ENCODE peak calls at places on chromosomes 3 and 15, in ten cellular contexts. W is AG04450; I is fibroblast of the aortic adventitia; Y is T-helper 1 cell; R is stimulated activated CD8-positive, alpha-beta memory T cell treated with anti-CD3 and anti-CD28 coated beads, Interleukin-15, amount 100 ng/mL, for 4 hours; F is foreskin keratinocyte; P is GM20000; A is HuH-7; Q is ACHN; G is pulmonary artery endothelial cell. V is an unnamed sample.

GRCh38 chr3:138673641-138674040 is 65.1 kb downstream of the FAIM start:
- DNase-seq in A (peak; percentile 15), P (no peak), R (no peak), F (peak; percentile 15), Y (no peak), I (peak; percentile 36), G (no peak), Q (no peak), W (no peak), V (peak; percentile 61)

GRCh38 chr3:42980909-42981308 is 1.8 kb downstream of the GASK1A start:
- DNase-seq in R (no peak), P (no peak), Y (no peak), W (no peak), Q (no peak), A (no peak), G (no peak), I (peak; percentile 37), F (no peak), V (peak; percentile 14)

GRCh38 chr3:157263027-157263426 is 103.1 kb upstream of the CCNL1 start:
- DNase-seq in I (no peak), Y (no peak), F (no peak), R (no peak), G (peak; percentile 67), P (no peak), A (no peak), W (no peak), Q (no peak), V (no peak)

GRCh38 chr15:52121896-52122295 is 9.3 kb upstream of the BCL2L10 start:
- DNase-seq in Q (no peak), A (no peak), P (no peak), I (peak; percentile 20), R (no peak), W (no peak), G (no peak), F (no peak), Y (no peak), V (no peak)

GRCh38 chr3:37202035-37202434 is 27.7 kb upstream of the LRRFIP2 start:
- DNase-seq in Y (no peak), G (no peak), P (no peak), W (no peak), R (no peak), Q (no peak), F (no peak), A (no peak), I (peak; percentile 84), V (no peak)

GRCh38 chr3:136351905-136352304 is 101.8 kb downstream of the PCCB start:
- DNase-seq in A (no peak), W (no peak), Q (no peak), P (no peak), F (no peak), G (no peak), I (no peak), Y (no peak), R (no peak), V (no peak)

GRCh38 chr3:55160241-55160877 is 232.5 kb upstream of the LRTM1 start:
- DNase-seq in Q (peak; percentile 94), R (no peak), P (no peak), Y (no peak), F (no peak), I (peak; percentile 98), G (no peak), A (no peak), W (peak; percentile 81), V (peak; percentile 90)

GRCh38 chr3:64743844-64744243 is 56.0 kb upstream of the ADAMTS9 start:
- DNase-seq in R (no peak), P (no peak), F (no peak), G (no peak), A (no peak), Q (no peak), I (no peak), W (no peak), Y (no peak), V (no peak)